ENCODE peak calls at places on chromosomes 16 and 17, in nine cellular contexts. X is effector memory CD4-positive, alpha-beta T cell; G is neural progenitor cell; U is ovary; L is heart right ventricle; B is breast epithelium; V is testis; W is right lobe of liver; Q is psoas muscle. P is an unnamed sample.

GRCh38 chr16:72098936-72099335 is 5.3 kb downstream of the DHX38 start:
- DNase-seq in X (no peak), G (peak), U (no peak), L (no peak), B (no peak), V (no peak), W (no peak), Q (no peak), P (no peak)

GRCh38 chr16:35732046-35732810 is 2272.8 kb downstream of the TP53TG3F start:
- DNase-seq in X (no peak), G (no peak), U (no peak), L (no peak), B (no peak), V (no peak), W (no peak), Q (no peak), P (peak)

GRCh38 chr17:29115906-29116651 is 64.1 kb downstream of the MYO18A start:
- DNase-seq in X (no peak), G (peak), U (no peak), L (no peak), B (no peak), V (peak), W (no peak), Q (no peak), P (peak)

GRCh38 chr17:21286771-21287702 is 2.5 kb downstream of the MAP2K3 start:
- DNase-seq in X (no peak), G (no peak), U (no peak), L (no peak), B (no peak), V (no peak), W (no peak), Q (no peak), P (no peak)

GRCh38 chr17:1227917-1228751 is 42.1 kb upstream of the BHLHA9 start:
- DNase-seq in X (peak), G (peak), U (peak), L (peak), B (no peak), V (peak), W (peak), Q (peak), P (no peak)

GRCh38 chr17:31587462-31587861 is 196.0 kb downstream of the RAB11FIP4 start:
- DNase-seq in X (no peak), G (no peak), U (no peak), L (no peak), B (no peak), V (no peak), W (no peak), Q (no peak), P (no peak)

GRCh38 chr16:26317885-26318284 is 626.1 kb downstream of the HS3ST4 start:
- DNase-seq in X (no peak), G (no peak), U (no peak), L (no peak), B (no peak), V (no peak), W (no peak), Q (no peak), P (no peak)

GRCh38 chr16:30069575-30070462 is 4.3 kb downstream of the ALDOA start:
- DNase-seq in X (no peak), G (no peak), U (peak), L (peak), B (no peak), V (peak), W (no peak), Q (no peak), P (no peak)

GRCh38 chr17:2982854-2983636 is 80.4 kb downstream of the OR1D5 start:
- DNase-seq in X (no peak), G (no peak), U (peak), L (peak), B (peak), V (peak), W (no peak), Q (peak), P (peak)

GRCh38 chr17:45296833-45297124 is 20.0 kb downstream of the MAP3K14 start:
- DNase-seq in X (no peak), G (no peak), U (no peak), L (no peak), B (no peak), V (no peak), W (no peak), Q (no peak), P (no peak)

GRCh38 chr17:45298546-45299285 is 18.1 kb downstream of the MAP3K14 start:
- DNase-seq in X (no peak), G (no peak), U (no peak), L (no peak), B (no peak), V (no peak), W (no peak), Q (no peak), P (no peak)

GRCh38 chr17:45294506-45294905 is 22.3 kb downstream of the MAP3K14 start:
- DNase-seq in X (no peak), G (no peak), U (no peak), L (peak), B (peak), V (peak), W (peak), Q (no peak), P (no peak)

GRCh38 chr17:45293413-45294211 is 23.2 kb downstream of the MAP3K14 start:
- DNase-seq in X (no peak), G (no peak), U (peak), L (peak), B (peak), V (peak), W (peak), Q (peak), P (peak)

DNA sequence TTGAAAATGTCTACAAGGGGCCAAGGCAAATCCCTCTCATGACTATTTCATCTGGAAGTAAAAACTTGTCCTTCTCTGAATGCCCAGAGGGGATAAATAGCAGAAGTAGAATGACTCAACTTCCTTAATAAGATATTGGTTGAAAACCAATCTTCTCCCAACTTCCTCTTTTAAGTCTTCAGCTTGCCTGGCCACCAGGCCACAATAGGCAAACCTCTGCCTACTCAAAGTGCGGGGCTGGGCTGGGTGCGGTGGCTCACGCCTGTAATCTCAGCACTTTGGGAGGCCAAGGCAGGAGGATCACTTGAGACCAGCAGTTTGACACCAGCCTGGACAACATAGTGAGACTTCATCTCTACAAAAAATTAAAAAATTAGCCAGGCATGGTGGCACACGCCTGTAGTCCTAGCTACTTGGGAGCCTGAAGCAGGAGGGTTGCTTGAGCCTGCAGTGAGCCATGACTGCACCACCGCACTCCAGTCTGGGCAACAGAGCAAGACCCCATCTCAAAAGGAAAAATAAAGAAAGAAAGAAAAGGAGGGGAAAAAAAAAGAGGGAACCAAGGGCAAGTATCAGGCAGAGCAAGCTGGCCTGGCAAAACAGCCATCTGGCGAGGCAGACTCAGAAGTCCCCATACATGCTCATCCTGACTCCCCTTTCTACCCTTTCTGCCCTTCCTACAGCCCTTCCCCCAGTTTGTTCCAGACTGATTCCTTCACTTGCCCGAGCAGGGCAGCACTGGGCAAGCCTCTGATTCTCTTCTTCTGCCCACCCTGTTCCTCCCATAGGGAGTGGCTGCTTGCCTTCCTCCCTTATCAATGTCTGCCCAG is 20.6 kb downstream of the MAP3K14 start:
- DNase-seq in X (no peak), G (no peak), U (no peak), L (no peak), B (no peak), V (no peak), W (no peak), Q (no peak), P (no peak)
- H3K27ac ChIP-seq in X (no peak), G (no peak), U (no peak), L (peak), B (peak), V (no peak), W (no peak), Q (peak), P (no peak)

GRCh38 chr17:68423251-68423650 is 34.0 kb downstream of the WIPI1 start:
- DNase-seq in X (no peak), G (peak), U (no peak), L (no peak), B (no peak), V (no peak), W (no peak), Q (no peak), P (no peak)

GRCh38 chr17:68425979-68426378 is 31.3 kb downstream of the WIPI1 start:
- DNase-seq in X (no peak), G (peak), U (no peak), L (no peak), B (no peak), V (no peak), W (no peak), Q (no peak), P (no peak)

GRCh38 chr17:68424861-68425260 is 32.4 kb downstream of the WIPI1 start:
- DNase-seq in X (no peak), G (peak), U (no peak), L (no peak), B (no peak), V (no peak), W (no peak), Q (no peak), P (no peak)

GRCh38 chr17:68422821-68423220 is 34.5 kb downstream of the WIPI1 start:
- DNase-seq in X (no peak), G (peak), U (no peak), L (no peak), B (no peak), V (no peak), W (no peak), Q (no peak), P (no peak)

GRCh38 chr17:68424188-68424587 is 33.1 kb downstream of the WIPI1 start:
- DNase-seq in X (no peak), G (peak), U (no peak), L (no peak), B (no peak), V (no peak), W (no peak), Q (no peak), P (no peak)
- H3K4me3 ChIP-seq in X (no peak), G (no peak), U (no peak), L (no peak), B (no peak), V (no peak), W (no peak), Q (no peak), P (no peak)

GRCh38 chr16:457732-458400 is 32.4 kb downstream of the RAB11FIP3 start:
- DNase-seq in X (no peak), G (no peak), U (peak), L (peak), B (no peak), V (peak), W (no peak), Q (no peak), P (no peak)
- H3K27ac ChIP-seq in X (no peak), G (no peak), U (peak), L (peak), B (no peak), V (peak), W (peak), Q (peak), P (no peak)

DNA sequence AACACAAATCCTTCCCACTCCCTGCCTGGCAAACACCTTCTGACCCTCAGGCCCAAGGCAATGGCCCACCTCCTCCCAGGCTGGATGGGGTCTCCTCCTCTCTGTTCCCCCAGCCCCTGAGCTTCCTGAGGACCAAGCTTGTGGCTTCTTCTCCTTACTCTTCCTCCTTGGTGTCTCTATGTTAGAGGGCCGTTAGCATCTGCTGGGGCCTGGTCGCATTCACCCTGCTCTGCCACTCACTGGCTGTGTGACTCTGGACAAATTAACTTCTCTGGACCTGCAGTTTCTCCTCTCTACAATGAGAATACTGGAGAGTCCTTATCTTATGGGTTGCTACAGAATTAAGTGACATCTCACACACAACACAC is 725 bp upstream of the MT2A start:
- DNase-seq in X (no peak), G (no peak), U (no peak), L (no peak), B (no peak), V (no peak), W (no peak), Q (no peak), P (no peak)
- H3K4me3 ChIP-seq in X (peak), G (no peak), U (peak), L (peak), B (peak), V (peak), W (peak), Q (peak), P (peak)

DNA sequence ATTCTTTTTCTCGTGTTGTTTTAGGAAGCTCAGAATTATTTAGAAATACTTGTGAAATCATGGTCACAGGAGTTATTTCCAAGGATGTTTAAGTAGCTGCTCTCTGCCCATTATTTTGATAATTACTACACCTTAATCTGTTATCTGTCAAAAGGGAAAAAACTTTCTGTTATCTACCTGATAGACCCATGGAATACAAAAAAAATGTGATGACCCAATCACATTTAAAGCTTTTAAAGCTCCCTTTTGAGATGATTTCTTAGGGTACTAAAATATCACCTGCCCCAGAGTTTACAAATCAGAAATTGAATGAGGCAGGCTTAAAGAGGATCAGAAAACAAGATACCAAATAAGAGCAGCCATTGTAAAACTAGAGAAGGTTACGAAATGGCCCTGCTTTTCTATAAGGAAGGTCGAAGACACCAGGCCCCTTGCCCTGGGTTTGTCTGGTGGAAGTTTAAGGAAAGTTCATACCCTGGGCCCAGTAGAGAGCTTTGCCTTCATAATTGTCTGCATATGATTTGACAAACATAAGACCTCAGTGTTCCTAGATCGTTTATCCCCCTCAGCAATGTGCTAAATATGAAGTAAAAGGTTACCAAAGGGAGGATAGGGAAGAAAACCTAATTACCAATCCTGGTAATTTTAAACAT is 149.9 kb upstream of the TBX2 start:
- DNase-seq in X (no peak), G (no peak), U (no peak), L (no peak), B (no peak), V (no peak), W (no peak), Q (no peak), P (no peak)
- H3K27ac ChIP-seq in X (no peak), G (no peak), U (no peak), L (peak), B (no peak), V (peak), W (no peak), Q (peak), P (peak)

GRCh38 chr17:49312722-49313121 is 49.3 kb downstream of the ZNF652 start:
- DNase-seq in X (no peak), G (no peak), U (no peak), L (no peak), B (no peak), V (no peak), W (no peak), Q (no peak), P (no peak)

GRCh38 chr17:49315551-49315951 is 46.5 kb downstream of the ZNF652 start:
- DNase-seq in X (peak), G (peak), U (peak), L (peak), B (peak), V (peak), W (peak), Q (peak), P (peak)

GRCh38 chr17:49315974-49316570 is 46.0 kb downstream of the ZNF652 start:
- DNase-seq in X (no peak), G (no peak), U (no peak), L (no peak), B (no peak), V (no peak), W (no peak), Q (no peak), P (no peak)

GRCh38 chr17:49316889-49317288 is 45.2 kb downstream of the ZNF652 start:
- DNase-seq in X (no peak), G (no peak), U (no peak), L (no peak), B (no peak), V (no peak), W (no peak), Q (no peak), P (no peak)

GRCh38 chr17:49318438-49318965 is 43.5 kb downstream of the ZNF652 start:
- DNase-seq in X (no peak), G (no peak), U (no peak), L (no peak), B (no peak), V (no peak), W (no peak), Q (no peak), P (no peak)
- H3K4me3 ChIP-seq in X (no peak), G (no peak), U (no peak), L (no peak), B (no peak), V (no peak), W (no peak), Q (no peak), P (no peak)

GRCh38 chr17:76751416-76751993 is 13.6 kb downstream of the MFSD11 start:
- DNase-seq in X (no peak), G (no peak), U (no peak), L (no peak), B (no peak), V (no peak), W (no peak), Q (no peak), P (no peak)

GRCh38 chr17:76752006-76752405 is 14.1 kb downstream of the MFSD11 start:
- DNase-seq in X (no peak), G (no peak), U (no peak), L (no peak), B (no peak), V (no peak), W (no peak), Q (no peak), P (no peak)

GRCh38 chr17:76755285-76755684 is 17.4 kb downstream of the MFSD11 start:
- DNase-seq in X (no peak), G (no peak), U (no peak), L (no peak), B (no peak), V (no peak), W (no peak), Q (no peak), P (no peak)

GRCh38 chr17:76748657-76749056 is 10.7 kb downstream of the MFSD11 start:
- DNase-seq in X (no peak), G (no peak), U (no peak), L (no peak), B (no peak), V (no peak), W (no peak), Q (no peak), P (no peak)

DNA sequence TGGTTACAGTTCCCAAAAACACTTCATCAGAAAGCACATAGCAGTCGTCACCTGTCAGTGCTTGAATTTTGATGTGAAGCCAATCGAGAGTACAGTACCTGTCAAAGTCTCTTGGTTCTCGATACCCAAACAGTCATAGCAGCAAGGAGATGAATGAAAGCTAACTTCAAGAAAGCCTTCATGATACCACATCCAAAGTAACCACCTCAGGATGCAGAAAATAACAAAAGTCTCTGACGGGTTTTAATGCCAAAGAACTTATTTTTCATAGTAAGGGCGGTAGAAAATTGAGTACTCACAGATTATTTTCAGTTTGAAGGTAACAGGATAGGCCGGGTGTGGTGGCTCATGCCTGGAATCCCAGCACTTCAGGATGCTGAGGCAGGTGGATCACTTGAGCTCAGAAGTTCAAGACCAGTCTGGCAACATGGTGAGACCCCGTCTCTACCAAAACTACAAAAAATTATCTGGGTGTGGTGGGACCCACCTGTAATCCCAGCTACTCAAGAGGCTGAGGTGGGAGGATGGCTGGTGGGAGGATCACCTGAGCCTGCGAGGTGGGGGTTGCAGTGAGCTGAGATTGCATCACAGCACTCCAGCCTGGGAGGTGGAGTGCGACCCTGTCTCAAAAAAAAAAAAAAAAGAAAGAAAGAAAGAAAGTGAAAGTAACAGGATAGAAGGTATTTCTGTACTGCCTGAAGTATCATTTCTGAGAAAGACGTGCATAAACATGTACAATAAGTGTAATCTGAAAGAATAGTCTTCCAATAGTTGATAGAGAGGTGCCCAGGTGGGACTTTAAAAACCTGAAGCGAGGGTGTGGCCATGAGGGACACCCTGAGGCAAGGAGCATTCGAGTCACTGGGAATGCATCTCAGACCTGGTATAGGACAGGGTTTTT is 15.4 kb downstream of the MFSD11 start:
- DNase-seq in X (no peak), G (no peak), U (no peak), L (no peak), B (no peak), V (no peak), W (no peak), Q (no peak), P (no peak)
- H3K27ac ChIP-seq in X (peak), G (no peak), U (no peak), L (peak), B (peak), V (no peak), W (no peak), Q (no peak), P (no peak)

P was measured in SJSA1.